ENCODE peak calls at places on chromosome 16, in seven cellular contexts. G, O, C, P, X, E and U are unnamed samples.

GRCh38 chr16:80583466-80583865 is 42.7 kb downstream of the DYNLRB2 start:
- DNase-seq in C (no peak), P (peak), G (peak), E (peak), X (peak), O (peak), U (no peak)

GRCh38 chr16:87684106-87684677 is 81.6 kb downstream of the KLHDC4 start:
- DNase-seq in P (no peak), O (no peak), G (no peak), X (no peak), E (no peak), C (no peak), U (no peak)

GRCh38 chr16:78579020-78579419 is 479.6 kb downstream of the WWOX start:
- DNase-seq in O (no peak), X (no peak), G (no peak), C (no peak), P (no peak), E (no peak), U (no peak)

GRCh38 chr16:15396948-15397594 is 1.5 kb downstream of the MPV17L start:
- DNase-seq in C (no peak), G (no peak), P (no peak), X (no peak), E (no peak), O (no peak), U (no peak)

GRCh38 chr16:565420-566330 is 1.1 kb upstream of the NHLRC4 start:
- DNase-seq in O (no peak), E (no peak), X (no peak), C (no peak), G (no peak), P (no peak), U (no peak)

GRCh38 chr16:83792391-83792790 is 15.4 kb upstream of the HSBP1 start:
- DNase-seq in P (no peak), X (no peak), G (no peak), C (no peak), E (no peak), O (no peak), U (no peak)

GRCh38 chr16:56932588-56933265 is 785 bp downstream of the HERPUD1 start:
- DNase-seq in P (peak), C (peak), E (no peak), X (peak), G (peak), O (peak), U (peak)

GRCh38 chr16:19926449-19927390 is 42.1 kb upstream of the GPRC5B start:
- DNase-seq in E (peak), P (no peak), G (no peak), X (no peak), O (no peak), C (no peak), U (peak)

GRCh38 chr16:65004570-65004969 is 117.3 kb downstream of the CDH11 start:
- DNase-seq in P (no peak), E (no peak), O (no peak), G (no peak), X (no peak), C (no peak), U (no peak)

GRCh38 chr16:31348578-31348977 is 6.4 kb upstream of the ITGAX start:
- DNase-seq in E (no peak), G (no peak), C (no peak), P (no peak), X (no peak), O (no peak), U (no peak)

GRCh38 chr16:84829168-84829965 is 9.6 kb downstream of the CRISPLD2 start:
- DNase-seq in X (no peak), G (no peak), C (peak), O (no peak), E (peak), P (no peak), U (peak)

GRCh38 chr16:57305159-57305811 is 20.8 kb upstream of the PLLP start:
- DNase-seq in P (no peak), C (peak), G (peak), X (no peak), O (no peak), E (no peak), U (no peak)

GRCh38 chr16:89003831-89004208 is 26.8 kb upstream of the CBFA2T3 start:
- DNase-seq in G (no peak), O (no peak), E (no peak), X (no peak), C (no peak), P (no peak), U (no peak)

GRCh38 chr16:84059946-84060901 is 17.6 kb upstream of the SLC38A8 start:
- DNase-seq in E (no peak), C (no peak), G (no peak), P (no peak), O (no peak), X (no peak), U (no peak)

GRCh38 chr16:70267516-70267915 is 15.8 kb upstream of the EXOSC6 start:
- DNase-seq in G (no peak), O (peak), C (no peak), E (no peak), P (no peak), X (peak), U (peak)

GRCh38 chr16:49834496-49835009 is 21.4 kb downstream of the ZNF423 start:
- DNase-seq in O (no peak), P (no peak), E (no peak), G (peak), C (peak), X (no peak), U (no peak)

GRCh38 chr16:19907161-19907992 is 22.7 kb upstream of the GPRC5B start:
- DNase-seq in G (peak), O (peak), X (peak), P (peak), C (no peak), E (no peak), U (peak)

GRCh38 chr16:11464241-11464640 is 119.0 kb downstream of the RMI2 start:
- DNase-seq in X (no peak), O (no peak), P (no peak), C (no peak), E (no peak), G (no peak), U (no peak)

GRCh38 chr16:65994305-65994704 is 372.2 kb upstream of the CDH5 start:
- DNase-seq in X (no peak), E (no peak), P (no peak), G (no peak), C (no peak), O (no peak), U (no peak)

GRCh38 chr16:54284319-54284930 is 2.2 kb downstream of the IRX3 start:
- DNase-seq in O (peak), X (peak), C (no peak), P (no peak), G (no peak), E (no peak), U (peak)

GRCh38 chr16:86622700-86623615 is 44.6 kb downstream of the FOXL1 start:
- DNase-seq in O (no peak), E (no peak), C (no peak), P (no peak), G (no peak), X (no peak), U (no peak)

GRCh38 chr16:86046026-86046713 is 147.2 kb downstream of the IRF8 start:
- DNase-seq in G (no peak), O (no peak), P (no peak), C (no peak), E (no peak), X (no peak), U (no peak)

GRCh38 chr16:13928644-13929043 is 8.7 kb downstream of the ERCC4 start:
- DNase-seq in X (no peak), P (no peak), C (no peak), O (no peak), E (no peak), G (no peak), U (no peak)

GRCh38 chr16:66386629-66387622 is 20.4 kb downstream of the CDH5 start:
- DNase-seq in X (no peak), G (no peak), C (no peak), P (no peak), E (no peak), O (no peak), U (no peak)

GRCh38 chr16:85321856-85322271 is 209.6 kb upstream of the CIBAR2 start:
- DNase-seq in E (peak), P (no peak), O (no peak), X (no peak), G (peak), C (peak), U (peak)

GRCh38 chr16:75471723-75472634 is 7.5 kb upstream of the TMEM170A start:
- DNase-seq in G (peak), C (peak), P (no peak), E (no peak), X (peak), O (peak), U (peak)

GRCh38 chr16:85444879-85445778 is 168.0 kb upstream of the GSE1 start:
- DNase-seq in X (no peak), E (no peak), P (no peak), G (no peak), O (no peak), C (no peak), U (no peak)

GRCh38 chr16:51407921-51408320 is 256.9 kb upstream of the SALL1 start:
- DNase-seq in X (no peak), E (no peak), C (no peak), P (no peak), O (no peak), G (no peak), U (no peak)